ENCODE peak calls at places on chromosome 19, in seven cellular contexts. F is NCI-H2081, P is endothelial cell, V is GDM1, H is COR-L47, A is glomerular endothelial cell, G is HEK293T. R is an unnamed sample.

GRCh38 chr19:47573076-47574026 is at the start of gene ZNF541:
- DNase-seq in F (no peak), P (no peak), V (no peak), H (no peak), A (no peak), G (no peak), R (no peak)

GRCh38 chr19:33125929-33126388 is 6.0 kb upstream of the WDR88 start:
- DNase-seq in F (peak), P (peak), V (peak), H (peak), A (peak), G (peak), R (peak)

GRCh38 chr19:46670874-46671273 is 9.9 kb upstream of the DACT3 start:
- DNase-seq in F (no peak), P (no peak), V (no peak), H (no peak), A (no peak), G (no peak), R (no peak)

GRCh38 chr19:45152504-45153338 is 8.1 kb downstream of the NKPD1 start:
- DNase-seq in F (no peak), P (no peak), V (no peak), H (peak), A (no peak), G (no peak), R (no peak)

GRCh38 chr19:34118879-34119748 is 53.2 kb upstream of the LSM14A start:
- DNase-seq in F (no peak), P (no peak), V (no peak), H (no peak), A (no peak), G (no peak), R (no peak)

GRCh38 chr19:658916-659839 is 3.8 kb downstream of the RNF126 start:
- DNase-seq in F (no peak), P (no peak), V (no peak), H (no peak), A (no peak), G (no peak), R (no peak)

GRCh38 chr19:977058-977464 is 7.1 kb upstream of the WDR18 start:
- DNase-seq in F (no peak), P (no peak), V (no peak), H (no peak), A (no peak), G (no peak), R (no peak)

GRCh38 chr19:3361384-3362216 is 4.8 kb upstream of the NFIC start:
- DNase-seq in F (no peak), P (no peak), V (no peak), H (no peak), A (no peak), G (no peak), R (no peak)

GRCh38 chr19:3785464-3785937 is 680 bp downstream of the MATK start:
- DNase-seq in F (peak), P (no peak), V (no peak), H (no peak), A (no peak), G (no peak), R (no peak)

GRCh38 chr19:4737955-4738580 is 14.4 kb upstream of the DPP9 start:
- DNase-seq in F (peak), P (no peak), V (no peak), H (peak), A (no peak), G (no peak), R (no peak)

GRCh38 chr19:52722062-52723005 is 12.5 kb downstream of the ZNF611 start:
- DNase-seq in F (no peak), P (no peak), V (no peak), H (no peak), A (no peak), G (no peak), R (no peak)

GRCh38 chr19:35641515-35642151 is at the start of gene ETV2:
- DNase-seq in F (no peak), P (peak), V (no peak), H (no peak), A (no peak), G (no peak), R (no peak)

GRCh38 chr19:17834350-17835181 is 13.2 kb downstream of the JAK3 start:
- DNase-seq in F (no peak), P (no peak), V (no peak), H (no peak), A (no peak), G (no peak), R (no peak)

GRCh38 chr19:35882074-35882832 is 13.9 kb downstream of the APLP1 start:
- DNase-seq in F (peak), P (peak), V (peak), H (peak), A (peak), G (peak), R (peak)